ENCODE peak calls at places on chromosomes 16 and 17, in four cellular contexts. L is GM12878, V is K562, T is HepG2. G is an unnamed sample.

GRCh38 chr16:52561910-52562741 is 15.2 kb upstream of the TOX3 start:
- DNase-seq in V (no peak), L (no peak), T (peak), G (no peak)

GRCh38 chr17:1123397-1124237 is 56.2 kb downstream of the ABR start:
- DNase-seq in L (no peak), T (no peak), V (no peak), G (peak)

GRCh38 chr17:3913531-3914318 is 2.5 kb downstream of the P2RX1 start:
- DNase-seq in T (peak), V (peak), L (peak), G (peak)

GRCh38 chr16:17749706-17750105 is 278.9 kb upstream of the XYLT1 start:
- DNase-seq in T (no peak), V (no peak), L (no peak), G (no peak)

GRCh38 chr16:13014516-13014915 is 113.1 kb downstream of the SHISA9 start:
- DNase-seq in L (no peak), T (peak), V (no peak), G (peak)

GRCh38 chr16:21302454-21302853 is 24.4 kb upstream of the CRYM start:
- DNase-seq in L (no peak), V (peak), T (no peak), G (no peak)

GRCh38 chr16:25151996-25152395 is 40.5 kb downstream of the LCMT1 start:
- DNase-seq in L (no peak), T (no peak), V (no peak), G (no peak)

GRCh38 chr17:40346061-40346767 is 18.3 kb downstream of the GJD3 start:
- DNase-seq in V (no peak), T (no peak), L (no peak), G (peak)

GRCh38 chr16:75810998-75811634 is 84.8 kb upstream of the CPHXL start:
- DNase-seq in T (no peak), V (no peak), L (no peak), G (no peak)

GRCh38 chr16:11106726-11107125 is 149.3 kb downstream of the SOCS1 start:
- DNase-seq in T (no peak), V (no peak), L (no peak), G (no peak)

GRCh38 chr16:69131749-69132423 is 502 bp downstream of the CHTF8 start:
- DNase-seq in L (peak), T (peak), V (peak), G (peak)

GRCh38 chr17:48912476-48912875 is 4.3 kb downstream of the UBE2Z start:
- DNase-seq in V (no peak), T (no peak), L (no peak), G (no peak)

GRCh38 chr17:48909796-48910195 is 1.6 kb downstream of the UBE2Z start:
- DNase-seq in L (peak), V (no peak), T (no peak), G (no peak)

GRCh38 chr17:48910370-48910769 is 2.2 kb downstream of the UBE2Z start:
- DNase-seq in V (no peak), T (peak), L (no peak), G (no peak)

GRCh38 chr17:48915459-48916282 is 7.5 kb downstream of the UBE2Z start:
- DNase-seq in L (peak), V (no peak), T (no peak), G (no peak)
- TF ChIP-seq NR2C2 in L (no peak), V (no peak), T (no peak), G (no peak)

GRCh38 chr17:7001562-7001961 is 5.7 kb downstream of the ALOX12 start:
- DNase-seq in V (peak), L (no peak), T (no peak), G (peak)
- TF ChIP-seq CTCF in V (peak), L (peak), T (peak), G (peak)

GRCh38 chr17:16044484-16044883 is 44.9 kb downstream of the TTC19 start:
- DNase-seq in T (no peak), L (no peak), V (no peak), G (peak)
- TF ChIP-seq SP1 in T (no peak), L (no peak), V (no peak), G (no peak)

GRCh38 chr17:27664606-27664965 is 33.6 kb downstream of the LGALS9 start:
- DNase-seq in V (no peak), L (no peak), T (no peak), G (no peak)

GRCh38 chr17:27659685-27660084 is 28.7 kb downstream of the LGALS9 start:
- DNase-seq in T (no peak), L (no peak), V (no peak), G (no peak)

GRCh38 chr17:27657620-27658019 is 26.6 kb downstream of the LGALS9 start:
- DNase-seq in L (no peak), V (peak), T (no peak), G (peak)

GRCh38 chr17:27663862-27664605 is 33.0 kb downstream of the LGALS9 start:
- DNase-seq in T (no peak), V (no peak), L (no peak), G (no peak)

DNA sequence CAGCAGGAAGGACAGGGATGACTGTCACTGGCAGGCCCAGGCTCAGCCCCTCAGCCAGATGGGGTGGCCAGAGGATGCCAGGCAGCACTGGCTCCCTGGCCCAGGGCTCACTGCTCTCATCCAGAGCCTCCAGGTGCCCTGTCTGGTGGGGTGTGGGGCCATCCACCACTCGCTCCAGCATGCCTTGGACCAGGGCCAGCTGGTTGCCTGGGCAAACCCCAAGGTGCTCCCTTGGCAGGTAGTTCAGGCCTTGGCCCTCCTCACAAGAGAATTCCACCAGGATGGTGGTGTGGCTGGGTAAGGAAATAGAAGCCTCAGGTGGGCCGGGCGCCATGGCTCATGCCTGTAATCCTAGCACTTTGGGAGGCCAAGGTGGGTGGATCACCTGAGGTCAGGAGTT is 29.4 kb downstream of the LGALS9 start:
- DNase-seq in L (no peak), T (no peak), V (no peak), G (no peak)
- TF ChIP-seq NR2C2 in L (no peak), T (no peak), V (no peak), G (no peak)

G was measured in WTC11.